ENCODE peak calls at places on chromosome 15, in ten cellular contexts. One of them, this sample, is unnamed.
A peak's percentile ranks its signal among the peaks of the same experiment; 100 is the strongest.

GRCh38 chr15:82571722-82572222 is 31.5 kb upstream of the RPS17 start:
- DNase-seq in SJSA1: peak; percentile 24
- DNase-seq in neuronal stem cell: peak; percentile 43
- DNase-seq in occipital lobe: peak; percentile 85
- DNase-seq in cardiac fibroblast: peak; percentile 75
- DNase-seq in right lobe of liver: no peak
- DNase-seq in IMR-90: peak; percentile 83
- DNase-seq in activated naive CD8-positive, alpha-beta T cell treated with anti-CD3 and anti-CD28 coated beads, Interleukin-2, amount 50 U/mL, for 24 hours: no peak
- DNase-seq in body of pancreas: peak; percentile 50
- DNase-seq in stimulated activated CD8-positive, alpha-beta memory T cell treated with anti-CD3 and anti-CD28 coated beads, Interleukin-4, amount 100 ng/mL, for 48 hours: no peak
- DNase-seq in this sample: peak; percentile 82

GRCh38 chr15:51796777-51797474 is 32.5 kb upstream of the TMOD3 start:
- DNase-seq in SJSA1: no peak
- DNase-seq in neuronal stem cell: no peak
- DNase-seq in occipital lobe: no peak
- DNase-seq in cardiac fibroblast: no peak
- DNase-seq in right lobe of liver: peak; percentile 30
- DNase-seq in IMR-90: no peak
- DNase-seq in activated naive CD8-positive, alpha-beta T cell treated with anti-CD3 and anti-CD28 coated beads, Interleukin-2, amount 50 U/mL, for 24 hours: no peak
- DNase-seq in body of pancreas: peak; percentile 19
- DNase-seq in stimulated activated CD8-positive, alpha-beta memory T cell treated with anti-CD3 and anti-CD28 coated beads, Interleukin-4, amount 100 ng/mL, for 48 hours: no peak
- DNase-seq in this sample: peak; percentile 30

GRCh38 chr15:29133791-29134190 is 135.8 kb downstream of the NSMCE3 start:
- DNase-seq in SJSA1: no peak
- DNase-seq in neuronal stem cell: no peak
- DNase-seq in occipital lobe: no peak
- DNase-seq in cardiac fibroblast: no peak
- DNase-seq in right lobe of liver: no peak
- DNase-seq in IMR-90: no peak
- DNase-seq in activated naive CD8-positive, alpha-beta T cell treated with anti-CD3 and anti-CD28 coated beads, Interleukin-2, amount 50 U/mL, for 24 hours: no peak
- DNase-seq in body of pancreas: no peak
- DNase-seq in stimulated activated CD8-positive, alpha-beta memory T cell treated with anti-CD3 and anti-CD28 coated beads, Interleukin-4, amount 100 ng/mL, for 48 hours: no peak
- DNase-seq in this sample: no peak

GRCh38 chr15:65377105-65377975 is 462 bp downstream of the IGDCC3 start:
- DNase-seq in SJSA1: peak; percentile 21
- DNase-seq in neuronal stem cell: no peak
- DNase-seq in occipital lobe: no peak
- DNase-seq in cardiac fibroblast: peak; percentile 25
- DNase-seq in right lobe of liver: peak; percentile 33
- DNase-seq in IMR-90: no peak
- DNase-seq in activated naive CD8-positive, alpha-beta T cell treated with anti-CD3 and anti-CD28 coated beads, Interleukin-2, amount 50 U/mL, for 24 hours: no peak
- DNase-seq in body of pancreas: peak; percentile 35
- DNase-seq in stimulated activated CD8-positive, alpha-beta memory T cell treated with anti-CD3 and anti-CD28 coated beads, Interleukin-4, amount 100 ng/mL, for 48 hours: no peak
- DNase-seq in this sample: no peak

GRCh38 chr15:81336568-81336967 is 12.6 kb upstream of the STARD5 start:
- DNase-seq in SJSA1: no peak
- DNase-seq in neuronal stem cell: no peak
- DNase-seq in occipital lobe: no peak
- DNase-seq in cardiac fibroblast: peak; percentile 58
- DNase-seq in right lobe of liver: no peak
- DNase-seq in IMR-90: peak; percentile 44
- DNase-seq in activated naive CD8-positive, alpha-beta T cell treated with anti-CD3 and anti-CD28 coated beads, Interleukin-2, amount 50 U/mL, for 24 hours: no peak
- DNase-seq in body of pancreas: no peak
- DNase-seq in stimulated activated CD8-positive, alpha-beta memory T cell treated with anti-CD3 and anti-CD28 coated beads, Interleukin-4, amount 100 ng/mL, for 48 hours: no peak
- DNase-seq in this sample: peak; percentile 54

GRCh38 chr15:94272251-94272898 is 41.0 kb downstream of the MCTP2 start:
- DNase-seq in SJSA1: no peak
- DNase-seq in neuronal stem cell: no peak
- DNase-seq in occipital lobe: no peak
- DNase-seq in cardiac fibroblast: no peak
- DNase-seq in right lobe of liver: no peak
- DNase-seq in IMR-90: no peak
- DNase-seq in activated naive CD8-positive, alpha-beta T cell treated with anti-CD3 and anti-CD28 coated beads, Interleukin-2, amount 50 U/mL, for 24 hours: no peak
- DNase-seq in body of pancreas: no peak
- DNase-seq in stimulated activated CD8-positive, alpha-beta memory T cell treated with anti-CD3 and anti-CD28 coated beads, Interleukin-4, amount 100 ng/mL, for 48 hours: no peak
- DNase-seq in this sample: no peak

GRCh38 chr15:35491999-35492398 is 54.0 kb downstream of the DPH6 start:
- DNase-seq in SJSA1: no peak
- DNase-seq in neuronal stem cell: no peak
- DNase-seq in occipital lobe: no peak
- DNase-seq in cardiac fibroblast: no peak
- DNase-seq in right lobe of liver: no peak
- DNase-seq in IMR-90: no peak
- DNase-seq in activated naive CD8-positive, alpha-beta T cell treated with anti-CD3 and anti-CD28 coated beads, Interleukin-2, amount 50 U/mL, for 24 hours: no peak
- DNase-seq in body of pancreas: no peak
- DNase-seq in stimulated activated CD8-positive, alpha-beta memory T cell treated with anti-CD3 and anti-CD28 coated beads, Interleukin-4, amount 100 ng/mL, for 48 hours: no peak
- DNase-seq in this sample: no peak

GRCh38 chr15:44066211-44066827 is 128.8 kb downstream of the FRMD5 start:
- DNase-seq in SJSA1: peak; percentile 68
- DNase-seq in neuronal stem cell: peak; percentile 72
- DNase-seq in occipital lobe: no peak
- DNase-seq in cardiac fibroblast: peak; percentile 83
- DNase-seq in right lobe of liver: no peak
- DNase-seq in IMR-90: peak; percentile 72
- DNase-seq in activated naive CD8-positive, alpha-beta T cell treated with anti-CD3 and anti-CD28 coated beads, Interleukin-2, amount 50 U/mL, for 24 hours: peak; percentile 73
- DNase-seq in body of pancreas: peak; percentile 67
- DNase-seq in stimulated activated CD8-positive, alpha-beta memory T cell treated with anti-CD3 and anti-CD28 coated beads, Interleukin-4, amount 100 ng/mL, for 48 hours: peak; percentile 78
- DNase-seq in this sample: peak; percentile 75

GRCh38 chr15:76903251-76903681 is 1.9 kb downstream of the SCAPER start:
- DNase-seq in SJSA1: no peak
- DNase-seq in neuronal stem cell: no peak
- DNase-seq in occipital lobe: no peak
- DNase-seq in cardiac fibroblast: peak; percentile 48
- DNase-seq in right lobe of liver: no peak
- DNase-seq in IMR-90: peak; percentile 78
- DNase-seq in activated naive CD8-positive, alpha-beta T cell treated with anti-CD3 and anti-CD28 coated beads, Interleukin-2, amount 50 U/mL, for 24 hours: no peak
- DNase-seq in body of pancreas: no peak
- DNase-seq in stimulated activated CD8-positive, alpha-beta memory T cell treated with anti-CD3 and anti-CD28 coated beads, Interleukin-4, amount 100 ng/mL, for 48 hours: no peak
- DNase-seq in this sample: peak; percentile 51

This sample was measured in fibroblast of mammary gland.